ENCODE peak calls at places on chromosomes 13 and 19, in five cellular contexts. S is CD8-positive, alpha-beta T cell; P is heart left ventricle; U is ascending aorta; V is body of pancreas. H is an unnamed sample. For H3K27me3, the result is how much of the 10 kb centered on the place peaks cover.

GRCh38 chr13:111117961-111118360 is 2.9 kb downstream of the ARHGEF7 start:
- DNase-seq in V (no peak), U (no peak), P (no peak), S (no peak), H (no peak)

GRCh38 chr19:15210323-15210774 is 9.6 kb upstream of the NOTCH3 start:
- DNase-seq in P (peak), V (no peak), S (no peak), U (peak), H (peak)

GRCh38 chr19:33432408-33433170 is 59.1 kb downstream of the CEBPG start:
- DNase-seq in U (no peak), V (no peak), S (no peak), P (no peak), H (no peak)

GRCh38 chr19:33063356-33064116 is 1.2 kb downstream of the RHPN2 start:
- DNase-seq in S (no peak), V (peak), P (peak), U (no peak), H (no peak)

GRCh38 chr13:110261166-110262081 is 45.5 kb downstream of the COL4A1 start:
- DNase-seq in U (peak), V (no peak), S (no peak), P (no peak), H (peak)

GRCh38 chr13:50715402-50716146 is 127.9 kb downstream of the DLEU7 start:
- DNase-seq in U (peak), P (peak), S (no peak), V (no peak), H (no peak)

GRCh38 chr13:110231348-110232047 is 75.5 kb downstream of the COL4A1 start:
- DNase-seq in V (no peak), S (no peak), U (no peak), P (no peak), H (no peak)

GRCh38 chr19:44960906-44961734 is 5.9 kb downstream of the CLPTM1 start:
- DNase-seq in P (no peak), V (no peak), U (no peak), S (no peak), H (no peak)

GRCh38 chr19:48230555-48231129 is 25.1 kb downstream of the CARD8 start:
- DNase-seq in V (no peak), S (no peak), P (no peak), U (no peak), H (no peak)

GRCh38 chr19:38634757-38635482 is 12.5 kb upstream of the ACTN4 start:
- DNase-seq in S (peak), U (peak), P (peak), V (peak), H (peak)

GRCh38 chr13:77637583-77637982 is 59.9 kb upstream of the SLAIN1 start:
- DNase-seq in P (no peak), S (no peak), U (no peak), V (no peak), H (no peak)

GRCh38 chr19:58261968-58262921 is 16.5 kb upstream of the ZNF8 start:
- DNase-seq in P (no peak), U (no peak), S (no peak), V (no peak), H (no peak)

GRCh38 chr13:97224544-97225324 is 2.6 kb downstream of the MBNL2 start:
- DNase-seq in V (peak), U (peak), P (no peak), S (no peak), H (no peak)

GRCh38 chr19:46295401-46296308 is 1.2 kb upstream of the HIF3A start:
- DNase-seq in V (no peak), P (no peak), S (no peak), U (no peak), H (no peak)

DNA sequence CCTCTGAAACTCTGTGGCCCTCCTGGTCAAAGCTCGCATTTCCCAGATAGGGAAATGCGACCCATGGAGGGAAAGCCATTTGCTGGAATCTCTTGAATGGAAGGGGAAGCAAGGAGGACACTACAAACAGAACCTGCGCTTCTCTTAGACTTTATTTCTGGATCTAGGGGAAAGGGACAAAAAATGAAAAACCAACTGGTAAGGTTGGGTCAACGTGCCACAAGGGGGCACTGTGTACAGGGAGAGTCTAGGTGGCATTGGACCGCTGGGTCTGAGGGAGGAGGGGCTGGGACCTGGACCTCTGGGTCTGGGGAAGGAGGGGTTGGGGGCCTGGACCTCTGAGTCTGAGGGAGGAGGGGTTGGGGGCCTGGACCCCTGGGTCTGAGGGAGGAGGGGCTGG is 5.0 kb downstream of the KLK4 start:
- DNase-seq in P (no peak), S (no peak), U (no peak), V (peak), H (no peak)
- TF ChIP-seq CTCF in P (no peak), S (no peak), U (no peak), V (peak), H (no peak)

DNA sequence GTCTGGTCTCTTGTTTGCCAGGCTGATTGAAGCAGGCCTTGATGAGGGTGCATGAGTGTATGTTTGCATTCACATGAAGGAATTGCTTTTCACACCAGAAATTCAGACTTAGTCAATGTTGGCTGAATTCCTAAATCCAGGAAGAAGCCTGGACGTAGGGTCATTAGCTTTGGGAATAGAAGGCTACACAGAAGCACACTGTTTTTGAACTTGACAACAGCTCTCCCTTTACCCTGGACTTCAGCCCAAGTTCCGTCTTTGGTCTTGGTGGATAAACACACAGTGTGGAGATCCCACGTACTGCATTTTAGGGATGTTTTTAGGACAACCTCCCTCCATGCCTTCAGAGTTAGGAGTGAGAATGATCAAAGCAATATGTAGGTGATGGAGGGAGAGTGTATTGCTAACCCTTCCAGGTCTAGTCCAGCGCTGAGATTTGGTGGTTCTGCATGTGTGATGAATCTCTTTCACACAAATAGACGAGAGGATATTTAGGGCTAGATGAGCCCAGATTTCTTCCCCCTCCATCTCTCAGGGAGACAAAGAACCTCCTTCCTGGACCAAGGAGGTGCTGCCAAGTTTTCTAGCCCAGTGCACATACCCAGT is 22.8 kb downstream of the TM6SF2 start:
- DNase-seq in P (no peak), V (no peak), S (no peak), U (no peak), H (no peak)
- H3K27me3 ChIP-seq in P (under half), V (under half), S (under half), U (under half), H (under half)

DNA sequence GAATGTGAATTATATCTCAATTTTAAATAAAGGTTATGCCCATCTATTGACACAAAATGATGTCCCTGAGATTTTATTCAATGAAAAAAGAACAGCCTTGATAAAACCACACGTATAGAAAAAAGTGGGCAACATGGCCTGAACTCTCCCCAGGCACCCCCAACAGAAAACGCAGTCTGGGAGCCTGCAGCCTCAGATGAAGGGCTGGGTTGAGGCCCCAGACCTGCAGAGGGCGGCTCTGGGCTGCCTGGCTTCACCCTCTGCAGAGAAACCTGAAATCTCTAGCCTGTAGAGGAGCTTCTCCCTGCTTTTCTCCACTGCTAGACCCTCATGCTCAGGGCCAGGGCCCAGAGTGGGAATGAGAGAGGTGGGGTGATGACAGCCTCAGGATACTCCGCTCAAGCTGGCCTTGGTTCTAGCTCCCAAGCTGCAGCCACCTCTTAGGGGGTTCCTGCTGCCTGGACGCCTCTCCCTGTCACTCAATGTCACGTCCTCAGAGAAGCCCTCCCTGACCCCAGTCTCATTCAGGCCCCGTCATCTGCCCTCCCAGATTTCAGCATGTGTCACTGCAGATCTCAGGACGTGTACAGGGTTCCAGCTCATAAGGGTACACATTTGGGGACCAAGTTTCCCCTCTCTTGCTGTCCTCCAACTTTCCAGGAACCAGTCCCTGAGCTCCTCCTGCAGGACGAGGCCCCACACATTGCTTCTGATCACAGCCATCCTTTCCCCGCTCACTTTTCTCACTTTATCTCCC is 1.8 kb downstream of the MBD3 start:
- DNase-seq in V (no peak), U (no peak), P (no peak), S (no peak), H (no peak)
- H3K4me3 ChIP-seq in V (no peak), U (no peak), P (no peak), S (peak), H (peak)

GRCh38 chr13:113402471-113403254 is 38.7 kb upstream of the GRTP1 start:
- DNase-seq in U (peak), P (no peak), V (no peak), S (no peak), H (no peak)
- TF ChIP-seq CTCF in U (no peak), P (no peak), V (no peak), S (no peak), H (no peak)

GRCh38 chr19:50822661-50823208 is 852 bp downstream of the KLK1 start:
- DNase-seq in S (no peak), V (no peak), P (no peak), U (no peak), H (no peak)
- H3K27me3 ChIP-seq in S (under half), V (under half), P (under half), U (under half), H (under half)

GRCh38 chr13:46492946-46493345 is 60.0 kb upstream of the LRCH1 start:
- DNase-seq in P (peak), V (peak), S (no peak), U (no peak), H (no peak)
- H3K4me3 ChIP-seq in P (no peak), V (no peak), S (no peak), U (no peak), H (no peak)

GRCh38 chr19:2333807-2334211 is 5.3 kb downstream of the SPPL2B start:
- DNase-seq in U (no peak), V (no peak), S (no peak), P (no peak), H (no peak)
- TF ChIP-seq CTCF in U (no peak), V (no peak), S (no peak), P (no peak), H (no peak)

DNA sequence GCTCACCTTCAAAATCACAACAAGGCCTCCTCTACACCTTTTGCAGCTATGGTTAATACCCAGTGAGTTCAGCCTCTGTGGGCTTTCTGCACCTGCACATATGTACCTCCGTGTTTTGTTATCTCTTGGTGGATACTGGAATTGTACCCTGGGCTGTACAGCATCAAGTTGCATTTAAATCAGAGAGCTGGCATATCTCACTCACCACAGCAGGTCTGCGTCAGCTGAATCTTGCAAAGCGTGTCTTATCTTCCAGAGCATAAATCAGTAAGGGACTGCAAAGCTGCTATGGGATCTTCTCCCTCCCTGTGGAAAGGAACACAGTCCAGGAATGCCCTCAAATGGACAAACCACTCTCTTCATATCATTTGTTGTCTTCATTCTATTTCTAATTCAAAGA is 1048.7 kb downstream of the UQCRFS1 start:
- DNase-seq in U (no peak), V (no peak), P (no peak), S (no peak), H (no peak)
- H3K27me3 ChIP-seq in U (under half), V (under half), P (under half), S (under half), H (under half)

GRCh38 chr19:2099937-2100718 is 3.4 kb downstream of the IZUMO4 start:
- DNase-seq in V (no peak), U (no peak), P (no peak), S (no peak), H (no peak)
- H3K4me3 ChIP-seq in V (no peak), U (no peak), P (no peak), S (no peak), H (no peak)

GRCh38 chr19:55272142-55272541 is 7.8 kb downstream of the HSPBP1 start:
- DNase-seq in V (no peak), P (no peak), U (no peak), S (no peak), H (no peak)
- TF ChIP-seq CTCF in V (no peak), P (no peak), U (no peak), S (no peak), H (no peak)